ENCODE peak calls at places on chromosomes 6 and 20, in five cellular contexts. A is amygdala; Z is A172; W is activated CD4-positive, alpha-beta T cell treated with anti-CD3 and anti-CD28 coated beads, Interleukin-2, amount 50 U/mL, for 48 hours; I is SK-MEL-5. N is an unnamed sample.

GRCh38 chr6:166412156-166412910 is 29.6 kb upstream of the MPC1 start:
- DNase-seq in A (no peak), Z (no peak), W (no peak), I (no peak), N (no peak)

GRCh38 chr6:145631374-145631773 is 103.9 kb downstream of the EPM2A start:
- DNase-seq in A (no peak), Z (no peak), W (no peak), I (no peak), N (no peak)

GRCh38 chr6:42545226-42545773 is 18.5 kb upstream of the UBR2 start:
- DNase-seq in A (no peak), Z (no peak), W (no peak), I (no peak), N (no peak)

GRCh38 chr6:166046232-166046631 is 121.4 kb downstream of the TBXT start:
- DNase-seq in A (no peak), Z (peak), W (no peak), I (no peak), N (no peak)

GRCh38 chr20:23048283-23049200 is 930 bp downstream of the THBD start:
- DNase-seq in A (no peak), Z (no peak), W (peak), I (no peak), N (no peak)

GRCh38 chr20:17298751-17299150 is 71.9 kb downstream of the PCSK2 start:
- DNase-seq in A (no peak), Z (no peak), W (no peak), I (no peak), N (no peak)

GRCh38 chr6:116611020-116611419 is 5.3 kb upstream of the RSPH4A start:
- DNase-seq in A (no peak), Z (no peak), W (no peak), I (no peak), N (no peak)

GRCh38 chr20:35395728-35396127 is 16.0 kb downstream of the UQCC1 start:
- DNase-seq in A (no peak), Z (peak), W (no peak), I (no peak), N (no peak)

GRCh38 chr6:37502703-37503485 is 3.2 kb upstream of the CCDC167 start:
- DNase-seq in A (no peak), Z (no peak), W (no peak), I (no peak), N (no peak)

GRCh38 chr20:35833271-35833670 is 61.5 kb downstream of the PHF20 start:
- DNase-seq in A (no peak), Z (no peak), W (no peak), I (no peak), N (no peak)

GRCh38 chr6:57207872-57208271 is 14.2 kb downstream of the RAB23 start:
- DNase-seq in A (no peak), Z (no peak), W (no peak), I (no peak), N (no peak)

GRCh38 chr20:25989196-25989595 is 292.5 kb upstream of the ZNF337 start:
- DNase-seq in A (no peak), Z (no peak), W (no peak), I (no peak), N (no peak)

GRCh38 chr6:113359155-113360140 is 497.7 kb upstream of the MARCKS start:
- DNase-seq in A (no peak), Z (peak), W (no peak), I (peak), N (no peak)

GRCh38 chr20:61886721-61887658 is 178.7 kb downstream of the TAF4 start:
- DNase-seq in A (no peak), Z (no peak), W (peak), I (peak), N (no peak)

GRCh38 chr6:9204171-9204570 is 768.8 kb upstream of the SLC35B3 start:
- DNase-seq in A (no peak), Z (peak), W (no peak), I (no peak), N (no peak)

GRCh38 chr6:133001040-133001570 is 186.7 kb downstream of the RPS12 start:
- DNase-seq in A (no peak), Z (no peak), W (no peak), I (no peak), N (no peak)

GRCh38 chr20:43839793-43840199 is 74.9 kb upstream of the TOX2 start:
- DNase-seq in A (no peak), Z (no peak), W (no peak), I (no peak), N (no peak)

GRCh38 chr6:17353440-17354175 is 39.8 kb upstream of the CAP2 start:
- DNase-seq in A (no peak), Z (no peak), W (no peak), I (no peak), N (no peak)

GRCh38 chr6:151869787-151870186 is 62.3 kb downstream of the ESR1 start:
- DNase-seq in A (no peak), Z (no peak), W (no peak), I (no peak), N (no peak)

GRCh38 chr6:21937466-21937865 is 343.9 kb downstream of the SOX4 start:
- DNase-seq in A (no peak), Z (no peak), W (no peak), I (peak), N (no peak)

GRCh38 chr6:36642913-36643817 is 35.3 kb upstream of the CDKN1A start:
- DNase-seq in A (no peak), Z (peak), W (no peak), I (no peak), N (no peak)

GRCh38 chr6:90086517-90086916 is 192.2 kb downstream of the GJA10 start:
- DNase-seq in A (no peak), Z (peak), W (no peak), I (peak), N (no peak)

GRCh38 chr20:41989935-41990635 is 371.9 kb upstream of the CHD6 start:
- DNase-seq in A (no peak), Z (no peak), W (no peak), I (no peak), N (no peak)